ENCODE peak calls at places on chromosomes 5 and 9, in six cellular contexts. D, O, U, F, H and Q are unnamed samples.

GRCh38 chr9:35935755-35936509 is 22.0 kb downstream of the OR2S2 start:
- DNase-seq in U (no peak), F (peak; percentile 52), H (no peak), D (no peak), O (no peak), Q (no peak)

GRCh38 chr5:135534609-135535419 is 950 bp downstream of the NEUROG1 start:
- DNase-seq in H (no peak), U (no peak), F (no peak), O (no peak), D (no peak), Q (no peak)

GRCh38 chr5:77138981-77139380 is 51.9 kb upstream of the ZBED3 start:
- DNase-seq in D (peak; percentile 38), H (no peak), O (peak; percentile 44), F (no peak), U (no peak), Q (no peak)

GRCh38 chr9:106682420-106682819 is 180.5 kb upstream of the ZNF462 start:
- DNase-seq in D (no peak), H (no peak), F (no peak), O (no peak), U (peak; percentile 36), Q (no peak)

GRCh38 chr5:88819332-88819999 is 63.5 kb downstream of the MEF2C start:
- DNase-seq in D (no peak), H (no peak), F (no peak), U (no peak), O (no peak), Q (no peak)

GRCh38 chr9:84207443-84208032 is 133.0 kb downstream of the SLC28A3 start:
- DNase-seq in F (no peak), H (no peak), D (no peak), U (no peak), O (peak; percentile 74), Q (no peak)

GRCh38 chr9:136222896-136223266 is 18.0 kb upstream of the LHX3 start:
- DNase-seq in F (no peak), O (no peak), U (no peak), D (no peak), H (no peak), Q (no peak)

GRCh38 chr5:14039063-14039462 is 94.6 kb upstream of the DNAH5 start:
- DNase-seq in D (no peak), F (no peak), H (no peak), O (no peak), U (peak; percentile 77), Q (no peak)

GRCh38 chr5:147403659-147404640 is 105.9 kb downstream of the DPYSL3 start:
- DNase-seq in D (peak; percentile 13), U (peak; percentile 90), F (peak; percentile 98), O (peak; percentile 52), H (peak; percentile 82), Q (peak; percentile 31)

GRCh38 chr9:37035472-37036236 is 1.6 kb upstream of the PAX5 start:
- DNase-seq in D (no peak), F (no peak), H (peak; percentile 16), O (no peak), U (no peak), Q (peak; percentile 51)

GRCh38 chr5:89396262-89396975 is 513.4 kb upstream of the MEF2C start:
- DNase-seq in F (peak; percentile 25), H (peak; percentile 91), U (no peak), O (no peak), D (no peak), Q (no peak)

GRCh38 chr9:76218151-76218867 is 175.9 kb downstream of the RFK start:
- DNase-seq in U (no peak), O (no peak), D (no peak), H (no peak), F (no peak), Q (no peak)

GRCh38 chr5:75666801-75667200 is 50.4 kb downstream of the POC5 start:
- DNase-seq in H (no peak), U (no peak), F (no peak), D (no peak), O (no peak), Q (no peak)

GRCh38 chr5:167245871-167246270 is 1045.6 kb upstream of the WWC1 start:
- DNase-seq in U (no peak), F (no peak), O (no peak), D (no peak), H (no peak), Q (no peak)

DNA sequence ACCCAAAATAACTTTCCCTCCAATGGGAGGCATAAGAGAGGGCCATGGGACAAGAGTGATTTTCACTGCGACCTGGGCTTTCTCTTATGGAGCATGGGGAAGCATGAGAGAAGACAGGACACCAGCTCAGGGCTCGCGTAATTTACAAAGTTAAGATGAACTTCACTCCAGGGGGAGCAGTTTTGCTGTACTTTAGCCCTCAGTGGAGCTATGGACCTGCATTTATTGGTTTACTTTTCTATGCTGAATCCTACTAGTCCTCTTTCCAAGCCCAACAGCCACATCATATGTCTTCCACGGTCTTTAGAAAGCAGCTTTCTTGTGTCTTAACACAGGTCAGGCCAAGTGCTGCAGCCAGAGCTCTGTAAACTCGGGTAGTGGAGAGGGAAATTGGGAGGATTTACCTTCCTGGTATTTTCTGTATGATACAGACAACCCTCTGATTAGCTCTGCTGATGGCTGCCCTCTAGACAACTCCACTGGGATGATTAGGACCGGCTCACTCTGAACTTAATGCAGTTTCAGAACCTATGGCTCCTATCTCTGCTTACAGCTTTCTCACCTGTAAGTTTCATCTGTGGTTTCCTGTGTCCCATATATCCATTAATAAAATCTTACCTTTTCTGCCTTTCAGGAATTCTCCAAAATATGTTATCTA is 581.0 kb upstream of the RORB start:
- DNase-seq in D (no peak), U (peak; percentile 20), H (peak; percentile 8), F (no peak), O (no peak), Q (no peak)
- TF ChIP-seq CTCF in D (no peak), U (peak; percentile 31), H (no peak), F (no peak), O (no peak), Q (no peak)

GRCh38 chr5:122457178-122457826 is 145.3 kb downstream of the SNCAIP start:
- DNase-seq in U (no peak), F (no peak), H (no peak), D (no peak), O (no peak), Q (no peak)

GRCh38 chr5:122454522-122454921 is 142.5 kb downstream of the SNCAIP start:
- DNase-seq in O (peak; percentile 18), U (no peak), D (no peak), H (no peak), F (no peak), Q (no peak)

GRCh38 chr5:122463221-122463620 is 151.2 kb downstream of the SNCAIP start:
- DNase-seq in O (no peak), F (peak; percentile 93), U (no peak), D (no peak), H (no peak), Q (no peak)

GRCh38 chr5:122464191-122464590 is 152.2 kb downstream of the SNCAIP start:
- DNase-seq in D (no peak), H (no peak), U (no peak), F (no peak), O (no peak), Q (no peak)

GRCh38 chr5:122458278-122458872 is 146.3 kb downstream of the SNCAIP start:
- DNase-seq in O (no peak), F (no peak), H (peak; percentile 24), D (peak; percentile 20), U (no peak), Q (peak; percentile 32)
- TF ChIP-seq CTCF in O (peak; percentile 37), F (peak; percentile 54), H (peak; percentile 49), D (no peak), U (peak; percentile 64), Q (peak; percentile 33)

GRCh38 chr9:134175808-134176598 is 11.6 kb upstream of the RNU6ATAC start:
- DNase-seq in U (no peak), O (peak; percentile 36), F (no peak), H (peak; percentile 33), D (no peak), Q (no peak)
- TF ChIP-seq CTCF in U (no peak), O (peak; percentile 30), F (no peak), H (no peak), D (peak; percentile 21), Q (no peak)

GRCh38 chr9:130400870-130401269 is 43.9 kb upstream of the ASS1 start:
- DNase-seq in D (no peak), U (no peak), H (no peak), O (no peak), F (no peak), Q (no peak)
- TF ChIP-seq CTCF in D (no peak), U (no peak), H (no peak), O (no peak), F (no peak), Q (no peak)

DNA sequence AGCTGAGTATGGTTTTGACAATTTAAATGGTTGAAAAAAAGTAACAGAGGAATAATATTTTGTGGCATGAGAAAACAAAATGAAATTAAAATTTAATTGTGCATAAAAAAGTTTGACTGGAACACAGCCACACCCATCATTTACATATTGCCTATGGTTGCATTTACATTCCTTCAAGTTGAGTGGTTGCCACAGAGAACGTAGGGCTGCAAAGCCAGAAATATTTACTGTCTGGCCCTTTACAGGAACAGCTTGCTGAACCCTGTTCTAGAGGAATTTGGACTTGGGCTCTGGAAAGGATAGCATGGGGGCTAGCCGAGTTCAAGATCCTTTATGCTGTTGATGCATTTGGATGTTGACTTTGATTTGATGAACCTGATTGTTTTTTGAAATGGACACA is 197.5 kb upstream of the CLINT1 start:
- DNase-seq in O (no peak), F (no peak), U (peak; percentile 36), H (no peak), D (no peak), Q (no peak)
- TF ChIP-seq CTCF in O (no peak), F (no peak), U (no peak), H (no peak), D (no peak), Q (no peak)